ENCODE peak calls at places on chromosomes 6 and 20, in eight cellular contexts. One of them, this sample, is unnamed.
A peak's percentile ranks its signal among the peaks of the same experiment; 100 is the strongest.

GRCh38 chr6:140586426-140587061 is 1212.1 kb upstream of the CITED2 start:
- DNase-seq in stimulated activated CD8-positive, alpha-beta memory T cell treated with anti-CD3 and anti-CD28 coated beads, Interleukin-15, amount 100 ng/mL, for 48 hours: no peak
- DNase-seq in heart right ventricle: no peak
- DNase-seq in GM12865: peak; percentile 88
- DNase-seq in Calu3: no peak
- DNase-seq in CD8-positive, alpha-beta T cell: no peak
- DNase-seq in T-helper 9 cell: no peak
- DNase-seq in fibroblast of mammary gland: no peak
- DNase-seq in this sample: no peak

GRCh38 chr6:80932364-80932763 is 820.1 kb downstream of the TENT5A start:
- DNase-seq in stimulated activated CD8-positive, alpha-beta memory T cell treated with anti-CD3 and anti-CD28 coated beads, Interleukin-15, amount 100 ng/mL, for 48 hours: no peak
- DNase-seq in GM12865: no peak
- DNase-seq in heart right ventricle: no peak
- DNase-seq in CD8-positive, alpha-beta T cell: no peak
- DNase-seq in Calu3: no peak
- DNase-seq in fibroblast of mammary gland: peak; percentile 65
- DNase-seq in T-helper 9 cell: no peak
- DNase-seq in this sample: no peak

GRCh38 chr6:25931411-25931709 is 869 bp upstream of the SLC17A2 start:
- DNase-seq in Calu3: no peak
- DNase-seq in GM12865: no peak
- DNase-seq in stimulated activated CD8-positive, alpha-beta memory T cell treated with anti-CD3 and anti-CD28 coated beads, Interleukin-15, amount 100 ng/mL, for 48 hours: no peak
- DNase-seq in T-helper 9 cell: no peak
- DNase-seq in heart right ventricle: no peak
- DNase-seq in fibroblast of mammary gland: no peak
- DNase-seq in CD8-positive, alpha-beta T cell: no peak
- DNase-seq in this sample: no peak

GRCh38 chr6:88166493-88166900 is 350 bp upstream of the CNR1 start:
- DNase-seq in GM12865: peak; percentile 45
- DNase-seq in Calu3: peak; percentile 37
- DNase-seq in stimulated activated CD8-positive, alpha-beta memory T cell treated with anti-CD3 and anti-CD28 coated beads, Interleukin-15, amount 100 ng/mL, for 48 hours: no peak
- DNase-seq in CD8-positive, alpha-beta T cell: no peak
- DNase-seq in T-helper 9 cell: no peak
- DNase-seq in heart right ventricle: peak; percentile 14
- DNase-seq in fibroblast of mammary gland: peak; percentile 10
- DNase-seq in this sample: peak; percentile 84

GRCh38 chr6:43123691-43124314 is 47.3 kb upstream of the SRF start:
- DNase-seq in T-helper 9 cell: no peak
- DNase-seq in fibroblast of mammary gland: no peak
- DNase-seq in GM12865: no peak
- DNase-seq in Calu3: no peak
- DNase-seq in heart right ventricle: no peak
- DNase-seq in stimulated activated CD8-positive, alpha-beta memory T cell treated with anti-CD3 and anti-CD28 coated beads, Interleukin-15, amount 100 ng/mL, for 48 hours: no peak
- DNase-seq in CD8-positive, alpha-beta T cell: no peak
- DNase-seq in this sample: no peak

GRCh38 chr20:20371133-20371532 is 3.2 kb downstream of the INSM1 start:
- DNase-seq in GM12865: no peak
- DNase-seq in CD8-positive, alpha-beta T cell: no peak
- DNase-seq in fibroblast of mammary gland: no peak
- DNase-seq in T-helper 9 cell: no peak
- DNase-seq in stimulated activated CD8-positive, alpha-beta memory T cell treated with anti-CD3 and anti-CD28 coated beads, Interleukin-15, amount 100 ng/mL, for 48 hours: no peak
- DNase-seq in heart right ventricle: no peak
- DNase-seq in Calu3: no peak
- DNase-seq in this sample: no peak

GRCh38 chr6:52595000-52595795 is 18.3 kb upstream of the TRAM2 start:
- DNase-seq in CD8-positive, alpha-beta T cell: no peak
- DNase-seq in stimulated activated CD8-positive, alpha-beta memory T cell treated with anti-CD3 and anti-CD28 coated beads, Interleukin-15, amount 100 ng/mL, for 48 hours: no peak
- DNase-seq in heart right ventricle: peak; percentile 33
- DNase-seq in fibroblast of mammary gland: peak; percentile 95
- DNase-seq in GM12865: peak; percentile 73
- DNase-seq in T-helper 9 cell: no peak
- DNase-seq in Calu3: no peak
- DNase-seq in this sample: peak; percentile 44

GRCh38 chr6:112931835-112932234 is 584.7 kb downstream of the RFPL4B start:
- DNase-seq in fibroblast of mammary gland: peak; percentile 68
- DNase-seq in T-helper 9 cell: no peak
- DNase-seq in GM12865: no peak
- DNase-seq in CD8-positive, alpha-beta T cell: no peak
- DNase-seq in stimulated activated CD8-positive, alpha-beta memory T cell treated with anti-CD3 and anti-CD28 coated beads, Interleukin-15, amount 100 ng/mL, for 48 hours: no peak
- DNase-seq in heart right ventricle: no peak
- DNase-seq in Calu3: no peak
- DNase-seq in this sample: no peak

GRCh38 chr6:72560721-72561593 is 60.9 kb upstream of the KCNQ5 start:
- DNase-seq in fibroblast of mammary gland: peak; percentile 39
- DNase-seq in Calu3: no peak
- DNase-seq in T-helper 9 cell: no peak
- DNase-seq in GM12865: no peak
- DNase-seq in stimulated activated CD8-positive, alpha-beta memory T cell treated with anti-CD3 and anti-CD28 coated beads, Interleukin-15, amount 100 ng/mL, for 48 hours: no peak
- DNase-seq in heart right ventricle: no peak
- DNase-seq in CD8-positive, alpha-beta T cell: no peak
- DNase-seq in this sample: no peak

GRCh38 chr20:60648556-60648955 is 603.5 kb upstream of the CDH4 start:
- DNase-seq in fibroblast of mammary gland: no peak
- DNase-seq in stimulated activated CD8-positive, alpha-beta memory T cell treated with anti-CD3 and anti-CD28 coated beads, Interleukin-15, amount 100 ng/mL, for 48 hours: no peak
- DNase-seq in Calu3: no peak
- DNase-seq in T-helper 9 cell: no peak
- DNase-seq in CD8-positive, alpha-beta T cell: no peak
- DNase-seq in heart right ventricle: no peak
- DNase-seq in GM12865: no peak
- DNase-seq in this sample: no peak

GRCh38 chr6:106512048-106512957 is 117.0 kb downstream of the RTN4IP1 start:
- DNase-seq in CD8-positive, alpha-beta T cell: peak; percentile 85
- DNase-seq in GM12865: peak; percentile 83
- DNase-seq in fibroblast of mammary gland: peak; percentile 58
- DNase-seq in stimulated activated CD8-positive, alpha-beta memory T cell treated with anti-CD3 and anti-CD28 coated beads, Interleukin-15, amount 100 ng/mL, for 48 hours: peak; percentile 67
- DNase-seq in T-helper 9 cell: peak; percentile 71
- DNase-seq in heart right ventricle: peak; percentile 71
- DNase-seq in Calu3: peak; percentile 83
- DNase-seq in this sample: peak; percentile 87

GRCh38 chr6:139109558-139109957 is 25.3 kb upstream of the HECA start:
- DNase-seq in stimulated activated CD8-positive, alpha-beta memory T cell treated with anti-CD3 and anti-CD28 coated beads, Interleukin-15, amount 100 ng/mL, for 48 hours: no peak
- DNase-seq in heart right ventricle: peak; percentile 18
- DNase-seq in Calu3: no peak
- DNase-seq in fibroblast of mammary gland: peak; percentile 55
- DNase-seq in GM12865: peak; percentile 78
- DNase-seq in CD8-positive, alpha-beta T cell: no peak
- DNase-seq in T-helper 9 cell: no peak
- DNase-seq in this sample: no peak

GRCh38 chr6:138664740-138665139 is 108.8 kb upstream of the CCDC28A start:
- DNase-seq in T-helper 9 cell: no peak
- DNase-seq in GM12865: no peak
- DNase-seq in fibroblast of mammary gland: no peak
- DNase-seq in CD8-positive, alpha-beta T cell: no peak
- DNase-seq in Calu3: no peak
- DNase-seq in stimulated activated CD8-positive, alpha-beta memory T cell treated with anti-CD3 and anti-CD28 coated beads, Interleukin-15, amount 100 ng/mL, for 48 hours: no peak
- DNase-seq in heart right ventricle: no peak
- DNase-seq in this sample: no peak

This sample was measured in left lung.